ENCODE peak calls at places on chromosomes 5 and 9, in seven cellular contexts. U, Q, T, S, F, H and J are unnamed samples.

GRCh38 chr5:74562116-74562515 is 78.4 kb downstream of the ENC1 start:
- DNase-seq in U (no peak), Q (peak), T (no peak), S (no peak), F (peak), H (no peak), J (no peak)

GRCh38 chr5:112420111-112420864 is 1.2 kb upstream of the EPB41L4A start:
- DNase-seq in U (peak), Q (peak), T (peak), S (peak), F (peak), H (peak), J (peak)

GRCh38 chr5:132283423-132284043 is 10.7 kb upstream of the SLC22A4 start:
- DNase-seq in U (no peak), Q (peak), T (no peak), S (no peak), F (peak), H (peak), J (no peak)

GRCh38 chr5:45847877-45848276 is 151.7 kb upstream of the HCN1 start:
- DNase-seq in U (no peak), Q (no peak), T (peak), S (no peak), F (no peak), H (no peak), J (no peak)

GRCh38 chr5:146644811-146645210 is 128.8 kb upstream of the GPR151 start:
- DNase-seq in U (no peak), Q (no peak), T (no peak), S (no peak), F (no peak), H (no peak), J (no peak)

GRCh38 chr5:174101331-174101730 is 55.8 kb downstream of the NSG2 start:
- DNase-seq in U (no peak), Q (no peak), T (no peak), S (no peak), F (no peak), H (no peak), J (no peak)

GRCh38 chr9:127634021-127634420 is 21.9 kb downstream of the STXBP1 start:
- DNase-seq in U (no peak), Q (no peak), T (no peak), S (no peak), F (no peak), H (peak), J (peak)

GRCh38 chr5:134053840-134054338 is 49.1 kb upstream of the VDAC1 start:
- DNase-seq in U (no peak), Q (peak), T (no peak), S (no peak), F (peak), H (no peak), J (peak)

GRCh38 chr9:127159949-127160610 is 37.6 kb upstream of the ANGPTL2 start:
- DNase-seq in U (no peak), Q (no peak), T (no peak), S (no peak), F (no peak), H (no peak), J (no peak)

GRCh38 chr9:89428901-89429890 is 68.7 kb downstream of the SEMA4D start:
- DNase-seq in U (no peak), Q (no peak), T (peak), S (no peak), F (no peak), H (peak), J (no peak)

GRCh38 chr9:127897194-127897692 is 2.2 kb downstream of the ST6GALNAC6 start:
- DNase-seq in U (peak), Q (no peak), T (peak), S (no peak), F (no peak), H (peak), J (no peak)

GRCh38 chr9:99582768-99583167 is 238.9 kb upstream of the NR4A3 start:
- DNase-seq in U (no peak), Q (no peak), T (no peak), S (no peak), F (no peak), H (no peak), J (no peak)

GRCh38 chr9:113221800-113222481 is 597 bp downstream of the SLC31A1 start:
- DNase-seq in U (no peak), Q (peak), T (no peak), S (no peak), F (peak), H (no peak), J (no peak)

GRCh38 chr5:112614986-112615385 is 122.7 kb upstream of the APC start:
- DNase-seq in U (no peak), Q (peak), T (no peak), S (no peak), F (no peak), H (no peak), J (no peak)

GRCh38 chr9:121609845-121610637 is 41.4 kb upstream of the DAB2IP start:
- DNase-seq in U (peak), Q (peak), T (no peak), S (no peak), F (peak), H (peak), J (peak)

GRCh38 chr5:87120518-87121314 is 147.0 kb upstream of the RASA1 start:
- DNase-seq in U (no peak), Q (peak), T (no peak), S (peak), F (peak), H (peak), J (peak)

GRCh38 chr9:93904649-93905472 is 50.3 kb downstream of the BARX1 start:
- DNase-seq in U (no peak), Q (no peak), T (no peak), S (no peak), F (no peak), H (no peak), J (no peak)

GRCh38 chr9:71765693-71766092 is 2.6 kb downstream of the CEMIP2 start:
- DNase-seq in U (no peak), Q (peak), T (no peak), S (no peak), F (peak), H (no peak), J (no peak)

GRCh38 chr5:98714710-98715109 is 58.8 kb upstream of the RGMB start:
- DNase-seq in U (no peak), Q (no peak), T (no peak), S (no peak), F (no peak), H (no peak), J (no peak)

GRCh38 chr9:108759399-108759798 is 96.4 kb downstream of the ACTL7B start:
- DNase-seq in U (no peak), Q (no peak), T (no peak), S (no peak), F (no peak), H (no peak), J (no peak)
- H2AFZ ChIP-seq in U (no peak), Q (no peak), T (peak), S (no peak), F (no peak), H (no peak), J (no peak)

GRCh38 chr5:72847989-72848473 is 31.6 kb downstream of the TNPO1 start:
- DNase-seq in U (peak), Q (peak), T (peak), S (peak), F (peak), H (peak), J (peak)

GRCh38 chr5:72848474-72849428 is 32.3 kb downstream of the TNPO1 start:
- DNase-seq in U (peak), Q (peak), T (peak), S (peak), F (no peak), H (peak), J (no peak)

GRCh38 chr5:72846483-72846882 is 30.0 kb downstream of the TNPO1 start:
- DNase-seq in U (no peak), Q (no peak), T (no peak), S (no peak), F (no peak), H (no peak), J (no peak)

GRCh38 chr5:72845889-72846288 is 29.4 kb downstream of the TNPO1 start:
- DNase-seq in U (no peak), Q (no peak), T (no peak), S (no peak), F (no peak), H (no peak), J (no peak)

DNA sequence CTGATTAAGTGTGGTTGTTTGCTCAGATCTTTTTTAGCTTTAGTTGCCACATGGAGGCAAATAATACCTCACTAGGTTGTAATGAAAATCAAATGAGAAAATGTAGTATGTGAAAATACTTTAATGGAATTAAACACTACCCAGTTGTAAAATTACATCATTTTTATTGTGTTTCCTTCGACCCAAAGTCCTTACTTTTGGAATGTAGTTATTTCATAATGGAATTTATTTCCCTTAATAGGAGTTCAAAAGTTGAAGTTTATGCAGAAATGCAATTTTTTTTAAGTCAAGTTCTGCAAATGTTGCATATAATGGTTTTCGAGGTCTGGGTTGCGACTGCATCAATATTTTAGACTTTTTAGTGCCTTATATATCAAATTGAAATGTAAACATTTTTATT is 31.0 kb downstream of the TNPO1 start:
- DNase-seq in U (no peak), Q (no peak), T (no peak), S (no peak), F (peak), H (no peak), J (no peak)
- H2AFZ ChIP-seq in U (no peak), Q (no peak), T (no peak), S (no peak), F (peak), H (no peak), J (no peak)

DNA sequence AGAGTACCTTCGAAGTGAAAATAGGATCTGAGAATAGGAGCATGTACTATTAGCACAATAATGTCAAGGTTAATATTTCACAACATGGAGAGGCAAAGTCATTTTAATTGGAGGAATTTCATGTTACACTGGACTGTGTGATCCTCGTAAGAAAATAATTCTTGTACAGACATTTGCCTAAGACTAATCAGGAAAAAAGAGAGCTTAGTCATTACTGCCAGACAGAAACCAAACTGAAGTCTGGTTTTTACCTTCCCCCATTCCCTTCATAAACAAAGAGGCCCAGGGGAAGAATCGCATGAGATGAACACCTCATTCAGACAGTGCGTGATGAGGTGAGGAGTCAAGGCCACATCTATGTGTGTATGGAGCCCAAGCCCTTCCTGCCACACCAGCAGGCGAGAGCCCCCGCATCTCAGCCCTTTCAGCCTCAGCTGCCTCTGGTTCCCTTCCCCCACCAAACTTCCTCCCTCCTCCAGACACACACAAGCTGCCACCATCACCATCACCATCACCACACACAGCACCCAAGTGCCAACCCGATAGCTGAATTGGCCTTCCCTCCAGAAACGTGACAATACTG is 135.8 kb upstream of the ABCA1 start:
- DNase-seq in U (peak), Q (peak), T (no peak), S (no peak), F (peak), H (no peak), J (no peak)
- H2AFZ ChIP-seq in U (peak), Q (peak), T (peak), S (no peak), F (no peak), H (peak), J (no peak)

GRCh38 chr5:76290321-76290757 is 112.7 kb upstream of the IQGAP2 start:
- DNase-seq in U (no peak), Q (peak), T (no peak), S (no peak), F (peak), H (no peak), J (no peak)
- H2AFZ ChIP-seq in U (no peak), Q (no peak), T (no peak), S (peak), F (no peak), H (no peak), J (no peak)

GRCh38 chr9:10134266-10134665 is 478.5 kb downstream of the PTPRD start:
- DNase-seq in U (no peak), Q (no peak), T (no peak), S (no peak), F (no peak), H (no peak), J (no peak)
- H2AFZ ChIP-seq in U (no peak), Q (no peak), T (peak), S (no peak), F (no peak), H (no peak), J (no peak)

DNA sequence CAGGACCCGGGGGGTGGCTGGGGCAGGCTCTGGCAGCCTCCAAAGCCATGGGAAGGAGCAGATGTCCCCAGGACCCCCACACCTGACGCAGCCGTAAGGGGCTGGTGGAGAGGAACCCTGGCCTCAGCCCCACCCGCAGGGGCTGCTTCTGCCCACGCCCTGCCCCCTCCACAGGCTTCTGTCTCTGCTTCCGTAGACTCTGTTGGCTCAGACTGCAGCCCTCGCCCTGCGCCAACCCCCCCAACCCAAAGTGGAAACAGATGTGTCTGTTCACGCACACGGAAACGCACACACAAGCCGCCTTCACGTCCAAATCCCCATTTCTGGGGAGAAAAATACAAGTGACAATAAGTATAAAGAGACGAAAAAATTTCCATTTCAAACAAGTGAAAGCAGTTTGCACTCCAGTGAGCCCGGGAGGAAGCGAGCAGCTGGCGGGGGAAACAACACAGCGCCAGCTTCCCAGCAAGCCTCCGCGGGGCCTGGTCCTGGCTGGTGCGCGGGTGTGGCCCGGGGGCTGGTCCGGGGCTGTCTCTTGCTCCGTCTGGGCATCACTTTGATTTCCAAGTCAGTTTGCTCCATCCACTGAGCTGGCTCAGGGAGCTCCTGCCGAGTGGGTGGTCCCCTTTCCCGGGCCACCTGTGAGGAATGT is 32.6 kb upstream of the RXRA start:
- DNase-seq in U (peak), Q (no peak), T (no peak), S (no peak), F (no peak), H (peak), J (no peak)
- H2AFZ ChIP-seq in U (no peak), Q (no peak), T (no peak), S (no peak), F (no peak), H (peak), J (no peak)

GRCh38 chr9:22650145-22650544 is 203.5 kb downstream of the DMRTA1 start:
- DNase-seq in U (no peak), Q (no peak), T (no peak), S (no peak), F (no peak), H (no peak), J (no peak)

GRCh38 chr9:22645893-22646292 is 199.3 kb downstream of the DMRTA1 start:
- DNase-seq in U (no peak), Q (peak), T (no peak), S (no peak), F (no peak), H (no peak), J (no peak)

GRCh38 chr9:22643541-22643940 is 196.9 kb downstream of the DMRTA1 start:
- DNase-seq in U (no peak), Q (no peak), T (no peak), S (no peak), F (no peak), H (no peak), J (no peak)

GRCh38 chr9:22654833-22655232 is 208.2 kb downstream of the DMRTA1 start:
- DNase-seq in U (no peak), Q (no peak), T (no peak), S (no peak), F (no peak), H (no peak), J (no peak)

DNA sequence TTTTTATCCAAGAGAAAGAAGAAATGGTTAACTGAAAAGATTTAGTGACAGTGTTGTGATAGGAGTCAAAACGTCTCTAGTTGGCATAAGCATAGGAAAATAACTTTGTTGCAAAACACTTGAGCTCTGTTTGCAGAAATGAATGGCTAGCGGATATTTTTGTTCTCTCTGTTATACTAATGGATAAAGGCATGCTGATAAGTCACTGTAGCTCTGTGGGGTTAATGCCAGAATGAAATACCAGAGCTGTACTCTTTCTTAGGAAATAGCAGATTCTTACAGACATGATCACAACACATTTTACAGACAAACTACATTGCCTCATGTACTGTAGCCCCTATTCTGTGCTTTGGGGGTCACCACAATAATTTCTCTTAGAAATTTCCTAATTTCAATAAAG is 202.8 kb downstream of the DMRTA1 start:
- DNase-seq in U (no peak), Q (no peak), T (no peak), S (no peak), F (no peak), H (no peak), J (no peak)
- H2AFZ ChIP-seq in U (no peak), Q (no peak), T (no peak), S (no peak), F (no peak), H (no peak), J (no peak)

GRCh38 chr5:107464876-107465275 is 205.9 kb downstream of the EFNA5 start:
- DNase-seq in U (no peak), Q (no peak), T (no peak), S (no peak), F (no peak), H (peak), J (no peak)
- H2AFZ ChIP-seq in U (no peak), Q (no peak), T (no peak), S (no peak), F (no peak), H (no peak), J (no peak)